ENCODE peak calls at places on chromosomes 4 and X, in five cellular contexts. G is mammary epithelial cell, A is A549, B is aorta, I is endodermal cell. O is an unnamed sample.

GRCh38 chr4:92129408-92129994 is 174.3 kb upstream of the GRID2 start:
- DNase-seq in B (no peak), I (no peak), A (no peak), G (no peak), O (no peak)

GRCh38 chr4:131459430-131460101 is 1689.5 kb upstream of the PCDH10 start:
- DNase-seq in A (no peak), G (no peak), B (no peak), I (peak), O (no peak)

GRCh38 chr4:184016742-184017668 is 111.9 kb downstream of the STOX2 start:
- DNase-seq in G (no peak), I (no peak), A (no peak), B (no peak), O (no peak)

GRCh38 chrX:53279296-53280237 is 1.8 kb downstream of the IQSEC2 start:
- DNase-seq in I (peak), A (no peak), G (no peak), B (no peak), O (no peak)

GRCh38 chr4:172758586-172759340 is 409.8 kb upstream of the GALNT7 start:
- DNase-seq in I (no peak), G (peak), A (peak), B (no peak), O (no peak)

GRCh38 chr4:1532549-1533395 is 126.5 kb upstream of the NKX1-1 start:
- DNase-seq in A (no peak), G (no peak), I (no peak), B (peak), O (no peak)

GRCh38 chr4:99087887-99088484 is 602 bp downstream of the ADH5 start:
- DNase-seq in A (peak), I (no peak), G (peak), B (no peak), O (no peak)

GRCh38 chr4:132123870-132124623 is 1025.0 kb upstream of the PCDH10 start:
- DNase-seq in A (peak), B (no peak), I (peak), G (peak), O (no peak)

GRCh38 chr4:132085105-132085504 is 1064.0 kb upstream of the PCDH10 start:
- DNase-seq in A (no peak), I (no peak), B (no peak), G (peak), O (no peak)

GRCh38 chr4:149555146-149555545 is 260.5 kb downstream of the IQCM start:
- DNase-seq in A (no peak), B (no peak), I (no peak), G (peak), O (no peak)

GRCh38 chrX:10350991-10351390 is 194.2 kb downstream of the CLCN4 start:
- DNase-seq in G (peak), I (no peak), A (no peak), B (no peak), O (no peak)

GRCh38 chr4:186708554-186708953 is 15.1 kb downstream of the FAT1 start:
- DNase-seq in G (no peak), A (no peak), I (no peak), B (no peak), O (no peak)

GRCh38 chr4:175971393-175972179 is 94.1 kb upstream of the WDR17 start:
- DNase-seq in I (no peak), B (no peak), A (no peak), G (no peak), O (no peak)

GRCh38 chr4:102707150-102707549 is 53.6 kb downstream of the MANBA start:
- DNase-seq in I (no peak), G (no peak), B (no peak), A (no peak), O (no peak)

GRCh38 chrX:33065415-33065814 is 145.9 kb downstream of the DMD start:
- DNase-seq in B (no peak), A (no peak), G (no peak), I (no peak), O (no peak)

GRCh38 chr4:48033825-48034413 is 17.3 kb downstream of the NIPAL1 start:
- DNase-seq in I (peak), G (peak), A (peak), B (no peak), O (no peak)

GRCh38 chr4:100870940-100871772 is 353.3 kb upstream of the EMCN start:
- DNase-seq in I (no peak), A (no peak), B (no peak), G (peak), O (no peak)

GRCh38 chrX:132292753-132293152 is 73.5 kb upstream of the RAP2C start:
- DNase-seq in I (peak), B (no peak), G (peak), A (peak), O (no peak)

O was measured in 8988T.